ENCODE peak calls at places on chromosomes 4 and X, in ten cellular contexts. H is fibroblast of pulmonary artery; G is Kasumi-1; T is ELR; I is progenitor cell of endocrine pancreas; C is stimulated activated CD8-positive, alpha-beta memory T cell treated with anti-CD3 and anti-CD28 coated beads, Interleukin-4, amount 100 ng/mL, for 4 hours; X is NCI-H2029; A is EL; L is kidney tubule cell; R is upper lobe of left lung. K is an unnamed sample.

GRCh38 chr4:123980736-123981285 is 584.2 kb downstream of the SPRY1 start:
- DNase-seq in H (peak), G (no peak), T (no peak), I (no peak), C (no peak), X (no peak), A (no peak), L (no peak), R (no peak), K (no peak)

GRCh38 chr4:94828882-94829281 is 71.1 kb downstream of the BMPR1B start:
- DNase-seq in H (no peak), G (no peak), T (no peak), I (no peak), C (no peak), X (no peak), A (no peak), L (peak), R (no peak), K (no peak)

GRCh38 chr4:158302076-158302866 is 92.0 kb downstream of the TMEM144 start:
- DNase-seq in H (peak), G (no peak), T (peak), I (no peak), C (no peak), X (no peak), A (peak), L (no peak), R (no peak), K (no peak)

GRCh38 chr4:3476341-3476747 is 13.2 kb downstream of the DOK7 start:
- DNase-seq in H (no peak), G (no peak), T (no peak), I (no peak), C (no peak), X (no peak), A (no peak), L (no peak), R (no peak), K (peak)

GRCh38 chrX:51891245-51891644 is 2.2 kb upstream of the MAGED1 start:
- DNase-seq in H (no peak), G (no peak), T (no peak), I (no peak), C (no peak), X (no peak), A (no peak), L (no peak), R (no peak), K (no peak)

GRCh38 chr4:156638332-156638731 is 333.3 kb downstream of the PDGFC start:
- DNase-seq in H (peak), G (no peak), T (peak), I (no peak), C (no peak), X (no peak), A (peak), L (no peak), R (no peak), K (peak)

GRCh38 chrX:56253832-56254703 is 21.9 kb downstream of the KLF8 start:
- DNase-seq in H (no peak), G (no peak), T (no peak), I (no peak), C (no peak), X (no peak), A (no peak), L (no peak), R (no peak), K (no peak)

GRCh38 chrX:139804482-139804881 is 96.5 kb upstream of the MCF2 start:
- DNase-seq in H (no peak), G (no peak), T (no peak), I (no peak), C (no peak), X (no peak), A (no peak), L (no peak), R (no peak), K (no peak)

GRCh38 chrX:71282514-71283408 is 674 bp upstream of the NONO start:
- DNase-seq in H (peak), G (no peak), T (peak), I (no peak), C (peak), X (no peak), A (no peak), L (peak), R (no peak), K (no peak)

GRCh38 chr4:185429660-185430059 is 3.9 kb upstream of the UFSP2 start:
- DNase-seq in H (no peak), G (no peak), T (no peak), I (no peak), C (no peak), X (no peak), A (no peak), L (no peak), R (no peak), K (no peak)

GRCh38 chrX:77422886-77423648 is 24.1 kb upstream of the FGF16 start:
- DNase-seq in H (no peak), G (peak), T (no peak), I (no peak), C (no peak), X (no peak), A (no peak), L (no peak), R (no peak), K (no peak)

GRCh38 chr4:161717084-161717483 is 446.7 kb downstream of the FSTL5 start:
- DNase-seq in H (no peak), G (no peak), T (no peak), I (no peak), C (no peak), X (no peak), A (no peak), L (no peak), R (no peak), K (no peak)

GRCh38 chrX:129636175-129636681 is 18.5 kb downstream of the APLN start:
- DNase-seq in H (no peak), G (no peak), T (no peak), I (no peak), C (no peak), X (no peak), A (no peak), L (peak), R (no peak), K (no peak)

GRCh38 chr4:108834787-108835384 is 72.0 kb upstream of the ETNPPL start:
- DNase-seq in H (peak), G (peak), T (peak), I (no peak), C (no peak), X (no peak), A (peak), L (peak), R (no peak), K (no peak)

GRCh38 chr4:101200561-101200960 is 146.8 kb downstream of the PPP3CA start:
- DNase-seq in H (peak), G (peak), T (peak), I (no peak), C (no peak), X (no peak), A (peak), L (peak), R (no peak), K (no peak)

GRCh38 chr4:116070283-116070682 is 956.9 kb upstream of the NDST4 start:
- DNase-seq in H (no peak), G (no peak), T (peak), I (no peak), C (no peak), X (no peak), A (no peak), L (peak), R (no peak), K (no peak)

GRCh38 chrX:131607796-131608369 is 64.0 kb downstream of the OR13H1 start:
- DNase-seq in H (no peak), G (no peak), T (no peak), I (no peak), C (no peak), X (no peak), A (no peak), L (no peak), R (no peak), K (no peak)

GRCh38 chr4:86306816-86307215 is 53.0 kb downstream of the MAPK10 start:
- DNase-seq in H (peak), G (no peak), T (no peak), I (no peak), C (no peak), X (no peak), A (peak), L (peak), R (no peak), K (no peak)

GRCh38 chrX:45696762-45697161 is 496.1 kb upstream of the DIPK2B start:
- DNase-seq in H (no peak), G (no peak), T (no peak), I (no peak), C (no peak), X (no peak), A (no peak), L (no peak), R (no peak), K (no peak)

GRCh38 chrX:18424482-18425198 is 768 bp upstream of the CDKL5 start:
- DNase-seq in H (peak), G (peak), T (peak), I (no peak), C (no peak), X (no peak), A (peak), L (peak), R (peak), K (peak)

GRCh38 chr4:13535708-13536361 is 8.5 kb downstream of the NKX3-2 start:
- DNase-seq in H (no peak), G (no peak), T (no peak), I (no peak), C (no peak), X (no peak), A (no peak), L (no peak), R (no peak), K (no peak)